ENCODE peak calls at places on chromosomes 4 and X, in five cellular contexts. U is Panc1, R is GM12878, N is HCT116, Y is GM23338. E is an unnamed sample.

GRCh38 chr4:80266267-80266901 is at the start of gene FGF5:
- ATAC-seq in U (peak), Y (peak), N (no peak), R (peak), E (peak)

GRCh38 chr4:123767801-123768200 is 371.2 kb downstream of the SPRY1 start:
- ATAC-seq in U (no peak), R (no peak), N (no peak), Y (no peak), E (no peak)

GRCh38 chrX:108484251-108484650 is 44.6 kb downstream of the COL4A5 start:
- ATAC-seq in N (no peak), Y (no peak), U (no peak), R (no peak), E (no peak)

GRCh38 chrX:9466115-9466495 is 1.2 kb downstream of the TBL1X start:
- ATAC-seq in R (peak), Y (peak), U (peak), N (peak), E (no peak)

GRCh38 chr4:183631577-183632198 is 27.3 kb downstream of the RWDD4 start:
- ATAC-seq in R (no peak), Y (no peak), N (no peak), U (no peak), E (no peak)

GRCh38 chr4:140382732-140383131 is 9.3 kb downstream of the SCOC start:
- ATAC-seq in Y (no peak), N (no peak), R (no peak), U (no peak), E (no peak)

GRCh38 chr4:38503689-38504395 is 160.2 kb upstream of the KLF3 start:
- ATAC-seq in U (no peak), Y (no peak), R (peak), N (no peak), E (no peak)

GRCh38 chr4:142614621-142615323 is 231.3 kb downstream of the INPP4B start:
- ATAC-seq in U (peak), N (no peak), R (no peak), Y (no peak), E (no peak)

GRCh38 chr4:167088115-167088514 is 146.2 kb downstream of the SPOCK3 start:
- ATAC-seq in U (no peak), N (no peak), Y (no peak), R (peak), E (no peak)

GRCh38 chr4:7238300-7238960 is 46.1 kb downstream of the SORCS2 start:
- ATAC-seq in R (no peak), N (peak), U (no peak), Y (peak), E (no peak)

GRCh38 chr4:44146516-44146915 is 302.1 kb downstream of the KCTD8 start:
- ATAC-seq in U (no peak), R (no peak), N (no peak), Y (no peak), E (no peak)

GRCh38 chr4:156620786-156621185 is 350.8 kb downstream of the PDGFC start:
- ATAC-seq in N (no peak), R (no peak), Y (no peak), U (no peak), E (no peak)

GRCh38 chr4:108247511-108248088 is 78.9 kb upstream of the LEF1 start:
- ATAC-seq in R (no peak), U (no peak), Y (peak), N (peak), E (no peak)

GRCh38 chr4:171714791-171715454 is 98.3 kb upstream of the GALNTL6 start:
- ATAC-seq in U (no peak), R (no peak), N (peak), Y (no peak), E (peak)

GRCh38 chrX:21678059-21678458 is 19.9 kb upstream of the KLHL34 start:
- ATAC-seq in R (no peak), U (no peak), Y (no peak), N (no peak), E (no peak)

GRCh38 chrX:11555759-11556158 is 110.0 kb downstream of the ARHGAP6 start:
- ATAC-seq in R (peak), N (no peak), Y (no peak), U (no peak), E (no peak)

GRCh38 chrX:83521905-83522304 is 13.8 kb downstream of the POU3F4 start:
- ATAC-seq in Y (no peak), R (no peak), N (no peak), U (no peak), E (no peak)

GRCh38 chr4:38326499-38326898 is 337.5 kb upstream of the KLF3 start:
- ATAC-seq in U (no peak), R (no peak), N (no peak), Y (no peak), E (no peak)

GRCh38 chr4:146121757-146122156 is 53.8 kb upstream of the LSM6 start:
- ATAC-seq in U (no peak), R (no peak), N (peak), Y (no peak), E (no peak)

GRCh38 chrX:154000051-154000450 is 19.7 kb downstream of the IRAK1 start:
- ATAC-seq in R (no peak), U (peak), Y (peak), N (no peak), E (no peak)

GRCh38 chr4:148216866-148217814 is 225.1 kb downstream of the NR3C2 start:
- ATAC-seq in U (no peak), N (no peak), Y (no peak), R (peak), E (no peak)

GRCh38 chr4:42558156-42558555 is 98.7 kb downstream of the ATP8A1 start:
- ATAC-seq in R (no peak), N (no peak), Y (no peak), U (no peak), E (no peak)

GRCh38 chrX:42123369-42123768 is 200.0 kb upstream of the CASK start:
- ATAC-seq in R (no peak), Y (no peak), U (no peak), N (no peak), E (no peak)

GRCh38 chrX:130190801-130191200 is 19.0 kb downstream of the RAB33A start:
- ATAC-seq in U (no peak), R (no peak), Y (no peak), N (no peak), E (no peak)

GRCh38 chrX:45912316-45912715 is 632.9 kb downstream of the ZNF674 start:
- ATAC-seq in N (no peak), R (no peak), U (no peak), Y (no peak), E (no peak)

GRCh38 chr4:70613182-70613892 is 15.2 kb upstream of the ENAM start:
- ATAC-seq in U (no peak), Y (no peak), R (peak), N (no peak), E (no peak)

GRCh38 chrX:17000751-17001150 is 54.3 kb downstream of the REPS2 start:
- ATAC-seq in R (no peak), Y (no peak), U (no peak), N (no peak), E (no peak)

GRCh38 chr4:38155589-38156294 is 195.5 kb downstream of the PTTG2 start:
- ATAC-seq in R (no peak), Y (no peak), U (no peak), N (peak), E (no peak)

GRCh38 chr4:48660347-48660746 is 119.7 kb downstream of the FRYL start:
- ATAC-seq in Y (no peak), R (no peak), U (no peak), N (no peak), E (no peak)

GRCh38 chrX:137441711-137442110 is 124.2 kb upstream of the ZIC3 start:
- ATAC-seq in Y (no peak), R (no peak), N (no peak), U (no peak), E (no peak)
- TF ChIP-seq CTCF in Y (no peak), R (no peak), N (no peak), U (no peak), E (no peak)

GRCh38 chr4:67685532-67685859 is 15.5 kb downstream of the UBA6 start:
- ATAC-seq in N (no peak), R (no peak), Y (no peak), U (no peak), E (no peak)

GRCh38 chr4:67678612-67679011 is 22.3 kb downstream of the UBA6 start:
- ATAC-seq in Y (no peak), R (no peak), U (no peak), N (no peak), E (no peak)

GRCh38 chr4:67682266-67682665 is 18.7 kb downstream of the UBA6 start:
- ATAC-seq in Y (no peak), R (no peak), N (no peak), U (no peak), E (no peak)

GRCh38 chr4:67684839-67685531 is 16.0 kb downstream of the UBA6 start:
- ATAC-seq in R (peak), N (no peak), U (no peak), Y (no peak), E (no peak)

GRCh38 chr4:67680568-67681222 is 20.3 kb downstream of the UBA6 start:
- ATAC-seq in U (no peak), Y (no peak), N (no peak), R (no peak), E (no peak)
- TF ChIP-seq POLR2AphosphoS5 in U (no peak), Y (no peak), N (no peak), R (no peak), E (no peak)

DNA sequence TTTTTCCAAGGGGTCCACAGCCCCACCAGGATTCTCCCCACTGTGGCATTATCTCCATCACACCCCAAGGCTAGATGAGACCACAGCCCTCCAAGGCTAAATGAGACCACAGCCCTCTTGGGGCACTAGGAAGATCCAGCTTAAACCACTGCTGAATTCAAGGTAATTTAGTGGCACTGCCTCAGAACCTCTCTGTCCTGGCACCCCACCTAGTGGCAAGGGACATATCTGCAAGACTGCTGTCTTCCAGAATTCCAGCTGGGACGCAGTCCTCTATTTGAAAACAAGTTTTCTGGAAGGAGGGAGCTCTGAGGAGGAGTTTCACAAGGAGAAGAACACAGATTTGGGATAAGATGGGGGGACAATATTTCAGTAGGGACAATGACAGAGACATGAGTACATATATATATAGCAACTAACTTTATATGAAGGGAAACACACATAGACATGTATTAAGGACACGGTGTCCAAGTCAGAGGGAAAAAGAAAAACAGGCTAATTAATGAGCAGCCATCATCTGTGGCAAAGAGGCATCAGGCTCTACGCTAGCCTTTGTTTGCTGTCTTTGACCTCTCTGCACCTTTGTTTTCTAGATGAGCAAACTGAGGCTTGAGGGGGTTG is 9.3 kb downstream of the CETN2 start:
- ATAC-seq in U (peak), N (peak), Y (peak), R (peak), E (no peak)
- TF ChIP-seq CTCF in U (peak), N (peak), Y (peak), R (peak), E (no peak)

GRCh38 chr4:1012031-1012739 is 759 bp downstream of the FGFRL1 start:
- ATAC-seq in R (peak), U (no peak), Y (peak), N (peak), E (no peak)

GRCh38 chr4:1011022-1011694 is at the start of gene FGFRL1:
- ATAC-seq in Y (peak), R (peak), N (peak), U (peak), E (peak)

GRCh38 chr4:1008840-1009646 is 2.4 kb upstream of the FGFRL1 start:
- ATAC-seq in R (peak), Y (peak), U (no peak), N (no peak), E (no peak)

GRCh38 chr4:1009647-1010521 is 1.5 kb upstream of the FGFRL1 start:
- ATAC-seq in N (peak), R (peak), Y (peak), U (peak), E (peak)

DNA sequence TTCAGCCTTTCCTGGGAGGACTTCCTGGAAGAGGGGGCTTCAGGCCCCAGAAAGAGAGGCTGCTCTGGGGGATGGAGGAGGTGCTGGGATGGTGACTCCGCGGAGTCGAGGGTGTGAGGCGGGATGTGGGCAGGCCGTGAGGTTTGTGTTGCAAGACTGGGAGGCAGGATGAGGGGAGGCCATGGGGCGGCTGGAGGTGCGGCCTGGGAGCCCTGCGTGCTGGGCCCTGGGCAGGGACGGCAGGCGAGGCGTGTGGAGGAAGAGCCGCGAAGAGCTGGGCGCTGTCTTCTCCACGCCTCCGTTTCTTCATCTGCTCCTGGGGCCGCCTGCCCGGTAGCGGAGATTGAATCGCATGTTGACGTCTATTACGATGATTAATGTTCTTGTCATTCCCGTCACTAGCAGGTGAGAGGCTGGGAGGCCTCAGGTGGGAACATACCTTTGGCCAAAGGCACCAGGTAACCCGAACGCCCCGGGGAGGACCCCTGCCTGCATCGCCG is 854 bp upstream of the FGFRL1 start:
- ATAC-seq in R (peak), Y (peak), N (peak), U (peak), E (peak)
- TF ChIP-seq POLR2AphosphoS5 in R (no peak), Y (no peak), N (no peak), U (no peak), E (no peak)

DNA sequence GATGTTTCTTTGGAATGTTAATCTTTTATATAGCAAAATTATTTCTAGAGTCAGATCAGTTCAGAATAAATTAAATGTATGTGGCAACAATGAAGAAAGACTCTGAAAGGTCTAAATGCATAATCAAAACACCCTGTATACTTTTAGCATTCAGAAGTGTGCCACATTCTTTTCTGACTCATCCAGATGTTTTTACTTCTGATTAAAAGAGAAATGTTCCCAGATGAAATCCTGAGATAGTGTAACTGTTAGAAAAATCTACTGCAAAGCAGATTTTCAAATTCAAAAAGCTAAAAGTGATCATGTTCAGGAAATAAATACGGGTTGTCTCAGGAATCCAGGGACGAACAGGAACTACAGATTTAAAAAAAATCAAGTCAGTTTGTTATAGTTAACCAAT is 241.4 kb downstream of the GRIA3 start:
- ATAC-seq in N (no peak), R (no peak), Y (no peak), U (no peak), E (no peak)
- TF ChIP-seq CTCF in N (no peak), R (no peak), Y (no peak), U (no peak), E (no peak)

GRCh38 chr4:127782275-127783025 is at the start of gene HSPA4L:
- ATAC-seq in U (peak), R (peak), Y (peak), N (peak), E (peak)
- TF ChIP-seq POLR2AphosphoS5 in U (peak), R (peak), Y (no peak), N (peak), E (peak)

GRCh38 chr4:87499415-87500106 is 29.6 kb downstream of the SPARCL1 start:
- ATAC-seq in R (peak), Y (no peak), N (no peak), U (no peak), E (peak)

GRCh38 chr4:87498446-87498900 is 30.7 kb downstream of the SPARCL1 start:
- ATAC-seq in R (peak), N (no peak), Y (no peak), U (no peak), E (no peak)

GRCh38 chr4:87500107-87500462 is 29.1 kb downstream of the SPARCL1 start:
- ATAC-seq in N (no peak), R (peak), Y (no peak), U (no peak), E (peak)

GRCh38 chr4:87497586-87497985 is 31.6 kb downstream of the SPARCL1 start:
- ATAC-seq in U (no peak), N (no peak), R (no peak), Y (no peak), E (no peak)

DNA sequence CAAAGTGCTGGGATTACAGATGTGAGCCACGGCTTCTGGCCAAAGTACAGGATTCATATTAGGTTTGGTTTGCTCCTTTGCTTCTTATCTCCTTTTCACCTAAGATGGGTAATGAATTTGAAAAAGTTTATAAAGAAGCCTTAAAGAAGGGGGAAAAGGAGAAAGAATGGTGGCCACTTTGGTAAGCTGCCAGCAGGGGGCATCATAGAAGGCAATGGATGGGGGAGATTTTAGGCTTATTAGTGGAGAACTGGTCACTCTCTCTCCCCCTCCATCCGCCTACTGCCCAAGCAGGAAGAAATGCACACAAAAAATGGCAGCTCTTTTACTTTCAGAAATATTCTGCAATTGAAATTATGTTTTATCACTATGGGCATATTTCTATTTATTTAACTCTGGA is 32.0 kb downstream of the SPARCL1 start:
- ATAC-seq in R (peak), N (peak), U (no peak), Y (peak), E (no peak)
- TF ChIP-seq CTCF in R (peak), N (peak), U (peak), Y (peak), E (peak)

GRCh38 chr4:87445964-87446363 is 23.6 kb downstream of the NUDT9 start:
- ATAC-seq in Y (no peak), N (no peak), R (no peak), U (no peak), E (no peak)
- TF ChIP-seq POLR2AphosphoS5 in Y (no peak), N (no peak), R (no peak), U (no peak), E (no peak)

GRCh38 chr4:15963568-15963967 is 593 bp upstream of the FGFBP2 start:
- ATAC-seq in N (peak), U (no peak), Y (peak), R (peak), E (no peak)

GRCh38 chr4:15964159-15964558 is 1.2 kb upstream of the FGFBP2 start:
- ATAC-seq in Y (peak), N (peak), U (no peak), R (peak), E (no peak)

GRCh38 chr4:15965325-15965724 is 2.4 kb upstream of the FGFBP2 start:
- ATAC-seq in N (no peak), Y (no peak), R (no peak), U (no peak), E (no peak)

GRCh38 chr4:15961778-15962510 is 1.0 kb downstream of the FGFBP2 start:
- ATAC-seq in U (no peak), Y (no peak), R (no peak), N (no peak), E (no peak)

DNA sequence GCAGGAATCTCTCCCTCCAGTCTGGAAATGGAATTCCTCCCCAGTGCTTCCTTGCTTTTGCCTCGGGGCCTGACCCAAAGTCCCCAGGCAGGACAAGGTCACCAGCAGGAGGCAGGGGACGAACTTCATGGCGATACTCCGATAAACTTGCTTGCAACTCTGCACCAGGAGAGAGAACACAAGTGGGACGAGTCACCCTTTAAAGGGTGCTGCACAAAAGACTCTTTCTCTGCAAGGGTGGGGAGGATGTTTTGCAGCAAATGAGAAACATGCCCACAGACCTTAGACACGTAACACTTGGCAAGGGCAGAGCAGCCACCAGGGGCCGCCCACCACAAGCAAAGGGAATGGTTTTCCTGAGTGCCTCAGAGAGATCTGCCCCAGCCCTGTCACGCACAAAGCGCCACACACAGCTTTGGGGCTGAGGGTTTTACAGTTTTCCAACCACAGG is at the start of gene FGFBP2:
- ATAC-seq in U (peak), R (peak), Y (peak), N (peak), E (peak)
- TF ChIP-seq CTCF in U (peak), R (peak), Y (peak), N (peak), E (no peak)